ENCODE peak calls at places on chromosomes 3 and 15, in ten cellular contexts. V, S, I, W, X, F, D, O, A and Z are unnamed samples.

GRCh38 chr15:96230557-96231181 is 99.8 kb upstream of the NR2F2 start:
- DNase-seq in A (no peak), D (no peak), W (no peak), F (peak; percentile 50), I (no peak), V (no peak), X (no peak), S (no peak), O (no peak), Z (peak; percentile 3)

GRCh38 chr3:159619341-159619885 is 369.2 kb upstream of the IL12A start:
- DNase-seq in D (no peak), A (no peak), S (no peak), F (no peak), W (no peak), V (no peak), X (no peak), I (no peak), O (no peak), Z (no peak)

GRCh38 chr3:133992385-133992784 is 37.3 kb downstream of the SLCO2A1 start:
- DNase-seq in O (no peak), V (peak; percentile 84), X (no peak), I (no peak), A (peak; percentile 67), D (no peak), S (no peak), F (no peak), W (no peak), Z (no peak)

GRCh38 chr3:14430706-14431470 is 28.5 kb downstream of the SLC6A6 start:
- DNase-seq in W (no peak), F (no peak), S (no peak), V (no peak), A (no peak), X (no peak), D (no peak), O (no peak), I (no peak), Z (no peak)

GRCh38 chr3:106249159-106249558 is 380.3 kb upstream of the CBLB start:
- DNase-seq in I (no peak), X (no peak), W (no peak), F (no peak), V (no peak), O (no peak), A (no peak), S (no peak), D (no peak), Z (no peak)

GRCh38 chr15:63502137-63502801 is 2.1 kb upstream of the USP3 start:
- DNase-seq in D (peak; percentile 52), A (no peak), S (peak; percentile 44), I (peak; percentile 64), F (no peak), X (no peak), V (no peak), O (peak; percentile 57), W (no peak), Z (no peak)

GRCh38 chr15:76149291-76149910 is 89.6 kb downstream of the TMEM266 start:
- DNase-seq in S (no peak), I (no peak), X (no peak), V (no peak), O (no peak), D (no peak), W (no peak), A (no peak), F (no peak), Z (no peak)

GRCh38 chr3:123705886-123706285 is 121.0 kb upstream of the HACD2 start:
- DNase-seq in D (no peak), V (no peak), O (no peak), A (no peak), W (no peak), S (no peak), X (no peak), F (no peak), I (no peak), Z (no peak)

GRCh38 chr3:65672876-65673815 is 365.6 kb downstream of the MAGI1 start:
- DNase-seq in I (peak; percentile 65), X (peak; percentile 52), V (no peak), W (peak; percentile 52), O (peak; percentile 66), D (peak; percentile 40), F (peak; percentile 9), A (no peak), S (peak; percentile 45), Z (no peak)

GRCh38 chr3:10371167-10371566 is 50.3 kb upstream of the SEC13 start:
- DNase-seq in D (no peak), O (peak; percentile 12), X (peak; percentile 15), I (no peak), A (no peak), V (no peak), S (no peak), W (no peak), F (no peak), Z (no peak)

GRCh38 chr15:46442196-46442595 is 807.4 kb downstream of the SQOR start:
- DNase-seq in X (no peak), A (no peak), F (no peak), I (no peak), V (no peak), W (no peak), O (no peak), S (no peak), D (no peak), Z (no peak)

GRCh38 chr3:110126065-110126464 is 788.7 kb upstream of the DPPA4 start:
- DNase-seq in V (no peak), X (no peak), S (no peak), O (no peak), D (no peak), A (no peak), F (no peak), I (no peak), W (no peak), Z (no peak)

GRCh38 chr15:27706300-27706699 is 392.8 kb downstream of the OCA2 start:
- DNase-seq in D (no peak), W (no peak), I (no peak), F (no peak), V (peak; percentile 54), O (no peak), A (no peak), S (no peak), X (no peak), Z (no peak)

GRCh38 chr3:108305484-108306172 is 9.3 kb downstream of the HHLA2 start:
- DNase-seq in O (peak; percentile 76), W (no peak), D (peak; percentile 73), X (no peak), A (no peak), S (peak; percentile 85), V (no peak), F (no peak), I (peak; percentile 59), Z (no peak)

GRCh38 chr3:189724366-189724765 is 93.2 kb downstream of the TP63 start:
- DNase-seq in O (no peak), I (no peak), F (no peak), S (no peak), X (no peak), D (no peak), V (no peak), A (no peak), W (no peak), Z (no peak)

DNA sequence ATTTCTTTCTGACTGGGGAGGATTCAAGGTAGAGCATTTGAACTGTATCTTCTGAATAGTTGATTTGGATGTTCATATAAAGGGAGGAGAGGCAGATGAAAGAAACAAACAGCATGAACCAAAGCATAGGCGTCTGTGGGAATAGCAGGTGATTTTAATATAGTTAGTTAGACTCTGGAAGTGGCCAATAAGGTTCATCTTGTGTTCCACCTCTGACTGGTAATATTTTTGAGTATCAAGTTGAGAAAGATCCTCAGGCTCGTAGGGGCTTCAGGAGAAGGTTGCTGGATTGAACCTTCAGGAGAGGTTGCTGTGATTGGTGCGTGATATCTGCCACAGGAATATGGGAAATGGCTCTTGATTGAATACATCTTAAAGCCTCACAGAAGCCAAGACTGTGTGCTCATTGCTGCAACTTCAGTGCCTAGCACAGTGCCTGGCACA is 12.7 kb downstream of the NFKBIZ start:
- DNase-seq in V (no peak), S (no peak), I (no peak), A (no peak), D (no peak), O (no peak), X (no peak), F (no peak), W (no peak), Z (no peak)
- TF ChIP-seq POLR2A in V (no peak), S (no peak), I (no peak), A (no peak), D (no peak), O (no peak), X (no peak), F (no peak), W (no peak), Z (no peak)

GRCh38 chr15:101167366-101167790 is 84.5 kb downstream of the CHSY1 start:
- DNase-seq in O (no peak), I (no peak), S (no peak), V (no peak), X (no peak), D (no peak), F (no peak), W (no peak), A (no peak), Z (no peak)
- TF ChIP-seq POLR2A in O (no peak), I (no peak), S (no peak), V (no peak), X (no peak), D (no peak), F (no peak), W (no peak), A (no peak), Z (no peak)

GRCh38 chr15:99452728-99453643 is 112.8 kb upstream of the MEF2A start:
- DNase-seq in A (peak; percentile 86), S (peak; percentile 86), F (no peak), X (peak; percentile 38), V (peak; percentile 96), D (peak; percentile 67), O (peak; percentile 67), I (peak; percentile 83), W (peak; percentile 91), Z (no peak)
- TF ChIP-seq POLR2A in A (no peak), S (peak; percentile 29), F (no peak), X (no peak), V (no peak), D (peak; percentile 23), O (no peak), I (no peak), W (no peak), Z (no peak)

GRCh38 chr15:66770518-66771350 is 68.7 kb downstream of the SMAD6 start:
- DNase-seq in F (no peak), X (no peak), I (no peak), D (peak; percentile 36), W (no peak), A (no peak), O (peak; percentile 49), V (no peak), S (no peak), Z (no peak)
- TF ChIP-seq POLR2A in F (no peak), X (no peak), I (no peak), D (no peak), W (no peak), A (no peak), O (no peak), V (no peak), S (no peak), Z (no peak)